ENCODE peak calls at places on chromosomes 6 and 20, in eight cellular contexts. M is AG10803; D is fibroblast of lung; J is IMR-90; B is GM06990; N is naive thymus-derived CD4-positive, alpha-beta T cell; C is neural progenitor cell; I is NB4. U is an unnamed sample.

GRCh38 chr6:108564178-108564577 is 3.5 kb downstream of the FOXO3 start:
- DNase-seq in M (peak; percentile 98), D (peak; percentile 93), J (peak; percentile 98), B (peak; percentile 59), N (no peak), C (no peak), I (no peak), U (peak; percentile 70)

GRCh38 chr6:163391983-163392382 is 22.5 kb upstream of the QKI start:
- DNase-seq in M (no peak), D (no peak), J (no peak), B (no peak), N (no peak), C (no peak), I (no peak), U (no peak)

GRCh38 chr20:313948-314347 is 11.4 kb upstream of the SOX12 start:
- DNase-seq in M (peak; percentile 73), D (peak; percentile 42), J (peak; percentile 83), B (no peak), N (no peak), C (no peak), I (peak; percentile 50), U (no peak)

GRCh38 chr20:57179265-57179664 is 87.2 kb downstream of the BMP7 start:
- DNase-seq in M (peak; percentile 7), D (no peak), J (no peak), B (no peak), N (no peak), C (no peak), I (peak; percentile 65), U (no peak)

GRCh38 chr6:14775528-14775927 is 470.3 kb upstream of the JARID2 start:
- DNase-seq in M (no peak), D (no peak), J (no peak), B (no peak), N (no peak), C (no peak), I (no peak), U (no peak)

GRCh38 chr6:26175428-26176181 is 88.4 kb downstream of the HFE start:
- DNase-seq in M (peak; percentile 77), D (peak; percentile 83), J (peak; percentile 75), B (no peak), N (peak; percentile 75), C (peak; percentile 67), I (peak; percentile 89), U (no peak)

GRCh38 chr20:25058051-25058796 is at the start of gene ACSS1:
- DNase-seq in M (peak; percentile 35), D (peak; percentile 35), J (peak; percentile 31), B (peak; percentile 91), N (peak; percentile 84), C (peak; percentile 41), I (peak; percentile 72), U (no peak)

GRCh38 chr6:63859520-63859919 is 223.9 kb downstream of the PHF3 start:
- DNase-seq in M (no peak), D (peak; percentile 8), J (no peak), B (no peak), N (no peak), C (no peak), I (no peak), U (no peak)

GRCh38 chr6:56393615-56394612 is 146.5 kb upstream of the COL21A1 start:
- DNase-seq in M (no peak), D (no peak), J (no peak), B (no peak), N (no peak), C (no peak), I (peak; percentile 5), U (no peak)

GRCh38 chr20:46122071-46122470 is 4.0 kb downstream of the CD40 start:
- DNase-seq in M (peak; percentile 38), D (peak; percentile 35), J (peak; percentile 59), B (no peak), N (no peak), C (no peak), I (no peak), U (peak; percentile 40)

GRCh38 chr20:36467076-36467999 is 74.0 kb upstream of the MYL9 start:
- DNase-seq in M (peak; percentile 62), D (peak; percentile 42), J (no peak), B (peak; percentile 51), N (peak; percentile 67), C (no peak), I (no peak), U (no peak)

GRCh38 chr20:13024581-13024980 is 15.8 kb downstream of the SPTLC3 start:
- DNase-seq in M (peak; percentile 39), D (no peak), J (peak; percentile 40), B (no peak), N (no peak), C (no peak), I (no peak), U (no peak)

GRCh38 chr6:163187201-163187600 is 227.3 kb upstream of the QKI start:
- DNase-seq in M (no peak), D (no peak), J (no peak), B (no peak), N (no peak), C (no peak), I (no peak), U (no peak)

GRCh38 chr6:93388070-93388469 is 31.3 kb downstream of the EPHA7 start:
- DNase-seq in M (no peak), D (no peak), J (no peak), B (no peak), N (no peak), C (no peak), I (no peak), U (no peak)

GRCh38 chr20:39853664-39854063 is 835.4 kb downstream of the MAFB start:
- DNase-seq in M (peak; percentile 87), D (peak; percentile 67), J (peak; percentile 82), B (no peak), N (no peak), C (peak; percentile 94), I (no peak), U (peak; percentile 35)

GRCh38 chr6:141483561-141484061 is 649.1 kb upstream of the GJE1 start:
- DNase-seq in M (peak; percentile 98), D (peak; percentile 95), J (peak; percentile 96), B (peak; percentile 64), N (peak; percentile 85), C (no peak), I (peak; percentile 95), U (peak; percentile 87)

GRCh38 chr20:45588800-45589199 is 9.7 kb upstream of the WFDC8 start:
- DNase-seq in M (no peak), D (no peak), J (no peak), B (no peak), N (no peak), C (no peak), I (no peak), U (no peak)

GRCh38 chr6:159979136-159979874 is 10.4 kb downstream of the IGF2R start:
- DNase-seq in M (peak; percentile 48), D (no peak), J (peak; percentile 37), B (peak; percentile 61), N (no peak), C (peak; percentile 48), I (peak; percentile 98), U (no peak)

GRCh38 chr6:165925474-165926156 is 242.0 kb downstream of the TBXT start:
- DNase-seq in M (no peak), D (no peak), J (peak; percentile 61), B (no peak), N (no peak), C (no peak), I (no peak), U (no peak)

GRCh38 chr6:36049582-36049981 is 22.0 kb downstream of the MAPK14 start:
- DNase-seq in M (no peak), D (no peak), J (no peak), B (no peak), N (no peak), C (no peak), I (no peak), U (no peak)
- H3K4me3 ChIP-seq in M (no peak overlapping the region), D (no peak overlapping the region), J (no peak overlapping the region), B (no peak overlapping the region), N (no peak overlapping the region), C (no peak overlapping the region), I (no peak overlapping the region), U (no peak overlapping the region)

GRCh38 chr6:12449447-12449846 is 159.3 kb downstream of the EDN1 start:
- DNase-seq in M (no peak), D (no peak), J (no peak), B (no peak), N (no peak), C (no peak), I (no peak), U (no peak)

GRCh38 chr6:12456343-12456742 is 166.2 kb downstream of the EDN1 start:
- DNase-seq in M (no peak), D (no peak), J (no peak), B (no peak), N (no peak), C (no peak), I (no peak), U (no peak)

GRCh38 chr6:12450446-12450845 is 160.3 kb downstream of the EDN1 start:
- DNase-seq in M (no peak), D (no peak), J (no peak), B (no peak), N (no peak), C (no peak), I (no peak), U (no peak)
- H3K4me3 ChIP-seq in M (no peak overlapping the region), D (no peak overlapping the region), J (no peak overlapping the region), B (no peak overlapping the region), N (no peak overlapping the region), C (no peak overlapping the region), I (no peak overlapping the region), U (no peak overlapping the region)

DNA sequence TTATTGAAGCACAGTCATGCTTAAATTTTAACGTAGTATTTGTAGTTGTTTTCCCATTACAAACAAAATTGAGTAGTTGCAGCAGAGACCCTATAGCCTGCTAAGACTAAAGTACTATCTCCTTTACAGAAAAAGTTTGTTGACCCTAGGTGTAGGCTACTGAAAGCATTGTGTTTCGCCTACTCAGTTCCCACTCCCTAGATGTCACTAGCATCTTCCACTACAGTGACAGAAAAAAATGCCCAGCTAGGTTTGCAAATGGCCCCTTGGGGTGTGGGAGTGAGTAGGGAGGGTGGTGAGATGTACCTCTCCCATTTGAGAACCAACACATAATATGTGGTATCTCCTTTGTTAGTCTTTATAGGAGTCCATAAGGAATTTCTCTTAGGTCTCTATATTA is 34.5 kb downstream of the UBR2 start:
- DNase-seq in M (no peak), D (no peak), J (no peak), B (no peak), N (no peak), C (no peak), I (peak; percentile 15), U (no peak)
- H3K4me3 ChIP-seq in M (no peak overlapping the region), D (no peak overlapping the region), J (no peak overlapping the region), B (no peak overlapping the region), N (no peak overlapping the region), C (no peak overlapping the region), I (no peak overlapping the region), U (no peak overlapping the region)

GRCh38 chr6:136011475-136011874 is 160.0 kb downstream of the PDE7B start:
- DNase-seq in M (peak; percentile 75), D (peak; percentile 67), J (peak; percentile 48), B (no peak), N (no peak), C (no peak), I (no peak), U (no peak)

GRCh38 chr6:136012948-136013347 is 161.4 kb downstream of the PDE7B start:
- DNase-seq in M (peak; percentile 47), D (no peak), J (peak; percentile 42), B (no peak), N (no peak), C (no peak), I (no peak), U (no peak)

GRCh38 chr6:136014454-136015421 is 163.2 kb downstream of the PDE7B start:
- DNase-seq in M (peak; percentile 97), D (peak; percentile 100), J (peak; percentile 100), B (no peak), N (no peak), C (no peak), I (peak; percentile 22), U (no peak)

GRCh38 chr6:136015531-136015930 is 164.0 kb downstream of the PDE7B start:
- DNase-seq in M (peak; percentile 37), D (peak; percentile 35), J (peak; percentile 55), B (no peak), N (no peak), C (no peak), I (no peak), U (no peak)

GRCh38 chr6:136012198-136012884 is 160.8 kb downstream of the PDE7B start:
- DNase-seq in M (peak; percentile 74), D (peak; percentile 83), J (peak; percentile 94), B (no peak), N (no peak), C (no peak), I (no peak), U (peak; percentile 44)
- H3K4me3 ChIP-seq in M (no peak overlapping the region), D (no peak overlapping the region), J (peak overlapping the region; percentile 46), B (no peak overlapping the region), N (no peak overlapping the region), C (no peak overlapping the region), I (no peak overlapping the region), U (no peak overlapping the region)